ENCODE peak calls at places on chromosomes 4 and X, in four cellular contexts. R is upper lobe of left lung, K is WERI-Rb-1, Q is fibroblast of mammary gland. U is an unnamed sample.

GRCh38 chrX:10159069-10159468 is 2.3 kb downstream of the CLCN4 start:
- DNase-seq in Q (no peak), K (peak), R (no peak), U (no peak)

GRCh38 chrX:397575-397974 is 10.9 kb upstream of the PPP2R3B start:
- DNase-seq in R (no peak), K (no peak), Q (peak), U (no peak)

GRCh38 chr4:83089759-83090158 is 24.8 kb downstream of the PLAC8 start:
- DNase-seq in K (no peak), R (no peak), Q (no peak), U (no peak)

GRCh38 chr4:146033149-146033548 is 94.5 kb upstream of the ZNF827 start:
- DNase-seq in R (peak), K (no peak), Q (no peak), U (no peak)

GRCh38 chr4:77617203-77617602 is 11.6 kb downstream of the CXCL13 start:
- DNase-seq in Q (peak), K (no peak), R (no peak), U (no peak)

GRCh38 chr4:72858328-72858727 is 211.2 kb downstream of the COX18 start:
- DNase-seq in K (no peak), R (no peak), Q (peak), U (no peak)

GRCh38 chr4:26936284-26937065 is 75.8 kb downstream of the STIM2 start:
- DNase-seq in Q (peak), R (no peak), K (no peak), U (no peak)

GRCh38 chr4:15142201-15142600 is 139.9 kb downstream of the CPEB2 start:
- DNase-seq in K (no peak), Q (no peak), R (no peak), U (no peak)

GRCh38 chrX:41332988-41333743 is 796 bp upstream of the DDX3X start:
- DNase-seq in Q (peak), K (peak), R (peak), U (peak)

GRCh38 chr4:113222006-113222405 is 172.6 kb downstream of the ANK2 start:
- DNase-seq in Q (peak), R (no peak), K (no peak), U (no peak)

DNA sequence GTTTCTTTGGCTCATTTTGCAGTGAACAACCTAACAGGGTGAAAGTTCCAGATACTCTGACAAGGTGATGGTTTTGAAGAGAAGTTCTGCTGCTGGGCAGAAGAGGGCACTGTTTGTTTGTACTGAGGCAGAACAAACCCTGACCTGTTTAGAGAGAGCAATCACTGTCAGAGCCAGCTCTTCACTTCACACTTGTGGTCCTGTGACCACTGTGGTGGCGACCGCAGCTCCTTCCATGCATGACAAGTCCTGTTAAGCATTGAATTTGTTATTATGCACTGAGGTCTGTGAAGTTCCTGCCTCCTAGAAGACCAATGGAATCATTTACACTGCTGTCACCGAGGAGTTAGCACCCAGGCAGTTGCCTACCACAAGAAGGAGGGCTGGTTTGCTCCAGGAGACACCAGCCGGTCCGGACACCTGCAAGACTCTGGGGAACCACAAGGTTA is 86.6 kb downstream of the ZNF330 start:
- DNase-seq in K (peak), R (peak), Q (peak), U (peak)
- TF ChIP-seq CTCF in K (peak), R (peak), Q (peak), U (peak)

GRCh38 chrX:14697453-14697852 is 168.1 kb downstream of the GLRA2 start:
- DNase-seq in K (peak), R (peak), Q (peak), U (no peak)
- TF ChIP-seq CTCF in K (peak), R (no peak), Q (peak), U (peak)

DNA sequence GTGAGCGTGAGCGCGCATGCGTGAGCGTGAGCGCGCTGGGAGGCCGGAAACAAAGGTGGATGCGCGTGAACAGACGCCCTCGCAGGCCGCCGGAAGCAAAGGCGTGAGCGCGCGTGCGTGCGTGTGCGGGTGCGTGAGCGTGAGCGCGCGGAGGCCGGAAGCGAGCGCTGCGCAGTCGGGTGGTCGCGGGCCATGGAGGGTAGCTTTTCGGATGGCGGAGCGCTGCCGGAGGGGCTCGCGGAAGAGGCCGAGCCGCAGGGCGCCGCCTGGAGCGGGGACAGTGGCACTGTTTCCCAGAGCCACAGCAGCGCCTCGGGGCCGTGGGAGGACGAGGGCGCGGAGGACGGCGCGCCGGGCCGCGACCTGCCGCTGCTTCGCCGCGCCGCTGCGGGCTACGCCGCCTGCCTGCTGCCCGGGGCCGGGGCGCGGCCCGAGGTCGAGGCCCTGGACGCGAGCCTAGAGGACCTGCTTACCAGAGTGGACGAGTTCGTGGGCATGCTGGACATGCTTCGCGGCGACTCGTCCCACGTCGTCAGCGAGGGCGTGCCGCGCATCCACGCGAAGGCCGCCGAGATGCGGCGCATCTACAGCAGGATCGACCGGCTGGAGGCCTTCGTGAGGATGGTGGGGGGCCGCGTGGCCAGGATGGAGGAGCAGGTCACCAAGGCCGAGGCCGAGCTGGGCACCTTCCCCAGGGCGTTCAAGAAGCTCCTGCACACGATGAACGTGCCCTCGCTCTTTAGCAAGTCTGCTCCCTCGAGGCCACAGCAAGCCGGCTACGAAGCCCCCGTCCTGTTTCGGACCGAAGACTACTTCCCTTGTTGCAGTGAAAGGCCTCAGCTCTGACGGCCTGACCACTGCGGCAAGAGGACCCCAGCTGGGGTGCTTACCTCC is at the start of gene BLOC1S4:
- DNase-seq in Q (peak), R (peak), K (peak), U (peak)
- TF ChIP-seq CTCF in Q (no peak), R (no peak), K (no peak), U (no peak)

DNA sequence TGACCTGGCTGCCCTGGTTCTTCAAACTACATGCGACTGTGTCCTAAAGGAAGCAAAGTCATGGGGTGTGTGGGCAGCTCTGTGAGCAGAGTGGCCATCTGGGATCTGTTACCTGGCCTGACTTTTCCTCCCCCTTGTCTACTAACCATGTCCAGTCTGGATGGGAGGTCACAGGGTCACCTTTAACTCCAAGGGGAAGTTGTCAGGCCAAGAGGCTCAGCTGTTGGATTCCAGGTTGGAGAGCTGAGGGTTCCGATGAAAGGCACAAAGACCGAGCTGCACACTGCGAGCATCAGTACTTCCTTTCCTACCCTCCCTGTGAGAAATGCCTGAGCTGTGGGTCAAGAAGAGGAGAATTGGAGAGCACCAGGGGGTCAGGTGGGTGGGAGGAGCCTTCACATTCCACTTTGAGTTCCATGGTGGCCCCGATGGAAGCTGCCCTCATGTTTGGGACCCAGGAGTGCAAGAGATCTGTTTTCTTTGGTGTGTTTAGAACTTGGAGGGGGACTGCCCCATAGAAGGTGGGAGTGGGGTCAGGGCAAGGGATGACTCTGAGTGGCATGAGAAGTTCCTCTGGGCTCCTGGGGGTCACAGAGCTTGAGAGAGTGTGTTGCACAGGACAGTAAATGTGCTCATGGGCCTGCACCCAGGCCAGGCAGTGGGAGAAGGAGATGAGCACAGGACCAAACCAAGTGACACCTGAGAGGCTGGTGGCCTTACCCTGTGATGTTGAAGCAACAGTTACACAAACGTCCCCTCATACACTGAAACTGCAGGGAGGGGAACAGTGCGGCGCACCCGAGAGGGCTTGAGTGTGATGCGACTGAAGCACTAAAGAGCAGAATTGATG is 36.2 kb downstream of the RGS12 start:
- DNase-seq in K (no peak), Q (no peak), R (no peak), U (no peak)
- TF ChIP-seq CTCF in K (no peak), Q (no peak), R (no peak), U (no peak)

DNA sequence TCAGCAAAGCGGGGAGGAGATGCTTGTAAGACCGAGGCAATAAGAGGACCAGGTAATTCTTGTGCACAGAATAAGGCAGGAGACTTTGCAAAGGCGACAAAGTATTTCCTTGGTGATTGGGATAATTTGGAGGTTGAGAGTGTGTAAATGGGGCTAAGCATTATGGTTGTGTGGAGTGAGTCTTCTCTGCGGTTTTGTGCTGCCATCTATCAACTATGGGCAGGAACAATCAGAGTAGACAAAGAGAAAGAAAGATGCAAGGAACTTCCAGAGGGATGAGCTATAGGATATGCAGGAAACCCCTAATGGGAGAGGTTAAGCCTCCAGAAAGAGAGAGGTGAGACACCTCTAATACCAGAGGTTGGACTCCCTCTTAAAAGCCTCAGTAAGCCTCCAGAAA is 339.8 kb downstream of the PAPSS1 start:
- DNase-seq in Q (no peak), K (no peak), R (no peak), U (no peak)
- TF ChIP-seq CTCF in Q (no peak), K (no peak), R (no peak), U (no peak)

GRCh38 chrX:54042609-54043010 is 1.7 kb downstream of the PHF8 start:
- DNase-seq in Q (peak), R (peak), K (peak), U (no peak)
- TF ChIP-seq CTCF in Q (peak), R (peak), K (peak), U (peak)

GRCh38 chr4:5141802-5142201 is 90.5 kb downstream of the STK32B start:
- DNase-seq in Q (no peak), K (no peak), R (no peak), U (no peak)

GRCh38 chr4:5143306-5143861 is 92.1 kb downstream of the STK32B start:
- DNase-seq in K (no peak), R (no peak), Q (no peak), U (no peak)

GRCh38 chr4:5143940-5144339 is 92.7 kb downstream of the STK32B start:
- DNase-seq in K (no peak), Q (peak), R (no peak), U (no peak)

GRCh38 chr4:5144384-5144783 is 93.1 kb downstream of the STK32B start:
- DNase-seq in R (no peak), Q (no peak), K (no peak), U (no peak)

DNA sequence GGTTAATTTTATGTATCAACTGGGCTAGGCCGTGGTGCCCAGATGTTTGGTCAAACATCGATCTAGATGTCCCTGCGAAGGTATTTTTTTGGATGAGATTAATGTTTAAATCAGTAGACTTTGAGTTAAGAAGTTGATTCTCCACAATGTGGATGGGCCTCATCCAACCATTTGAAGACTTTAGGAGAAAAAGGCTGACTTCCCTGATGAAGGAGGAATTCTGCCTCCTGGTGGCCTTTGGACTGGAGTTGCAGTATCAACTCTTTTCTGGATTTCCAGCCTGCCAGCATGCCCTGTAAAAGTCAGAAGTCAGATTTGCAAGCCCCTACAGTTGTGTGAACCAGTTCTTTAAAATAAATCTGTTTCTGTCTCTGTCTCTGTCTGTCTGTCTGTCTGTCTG is 91.4 kb downstream of the STK32B start:
- DNase-seq in R (no peak), Q (peak), K (peak), U (no peak)
- TF ChIP-seq CTCF in R (no peak), Q (peak), K (peak), U (peak)

GRCh38 chrX:99795495-99795894 is 614.6 kb downstream of the PCDH19 start:
- DNase-seq in R (no peak), Q (no peak), K (no peak), U (no peak)
- TF ChIP-seq CTCF in R (no peak), Q (peak), K (peak), U (peak)